ENCODE peak calls at places on chromosomes 5 and 9, in five cellular contexts. T is uterus, K is tibial nerve, B is cardiac muscle cell, I is gastrocnemius medialis. C is an unnamed sample.

GRCh38 chr5:138033916-138034315 is 1.0 kb upstream of the FAM13B start:
- DNase-seq in T (no peak), K (no peak), B (no peak), I (no peak), C (no peak)

GRCh38 chr5:105430516-105430915 is 1867.9 kb upstream of the NUDT12 start:
- DNase-seq in T (no peak), K (no peak), B (no peak), I (no peak), C (no peak)

GRCh38 chr5:108587816-108588215 is 159.9 kb upstream of the FER start:
- DNase-seq in T (no peak), K (no peak), B (no peak), I (no peak), C (no peak)

GRCh38 chr5:26003966-26004365 is 1034.4 kb downstream of the CDH9 start:
- DNase-seq in T (no peak), K (no peak), B (no peak), I (no peak), C (no peak)

GRCh38 chr9:136443087-136443486 is 3.4 kb upstream of the INPP5E start:
- DNase-seq in T (no peak), K (no peak), B (no peak), I (no peak), C (no peak)

GRCh38 chr9:129328357-129329103 is 150.5 kb upstream of the IER5L start:
- DNase-seq in T (no peak), K (no peak), B (no peak), I (no peak), C (no peak)

GRCh38 chr5:5383461-5383860 is 39.0 kb upstream of the ICE1 start:
- DNase-seq in T (no peak), K (no peak), B (no peak), I (no peak), C (no peak)

GRCh38 chr9:112556497-112557085 is 70.0 kb downstream of the KIAA1958 start:
- DNase-seq in T (no peak), K (no peak), B (no peak), I (no peak), C (no peak)

GRCh38 chr5:103041071-103041676 is 78.8 kb downstream of the GIN1 start:
- DNase-seq in T (no peak), K (no peak), B (peak; percentile 18), I (no peak), C (no peak)

GRCh38 chr5:79774171-79774854 is 84.7 kb downstream of the CMYA5 start:
- DNase-seq in T (peak; percentile 25), K (no peak), B (peak; percentile 64), I (no peak), C (no peak)

GRCh38 chr9:21135736-21136135 is 5.9 kb downstream of the IFNW1 start:
- DNase-seq in T (no peak), K (no peak), B (no peak), I (no peak), C (no peak)

GRCh38 chr9:73176450-73176875 is 24.8 kb downstream of the ANXA1 start:
- DNase-seq in T (no peak), K (no peak), B (no peak), I (no peak), C (no peak)

GRCh38 chr9:12232836-12233235 is 460.3 kb upstream of the TYRP1 start:
- DNase-seq in T (no peak), K (no peak), B (no peak), I (no peak), C (no peak)

GRCh38 chr9:5897851-5898250 is 7.2 kb downstream of the MLANA start:
- DNase-seq in T (no peak), K (no peak), B (no peak), I (no peak), C (no peak)

GRCh38 chr9:69151506-69151905 is 22.6 kb upstream of the TJP2 start:
- DNase-seq in T (no peak), K (no peak), B (no peak), I (no peak), C (no peak)

GRCh38 chr9:69153707-69154521 is 20.2 kb upstream of the TJP2 start:
- DNase-seq in T (no peak), K (no peak), B (no peak), I (no peak), C (no peak)

GRCh38 chr9:69145148-69145547 is 28.9 kb upstream of the TJP2 start:
- DNase-seq in T (no peak), K (no peak), B (no peak), I (no peak), C (no peak)

GRCh38 chr9:69147041-69147834 is 26.8 kb upstream of the TJP2 start:
- DNase-seq in T (no peak), K (no peak), B (no peak), I (no peak), C (no peak)

GRCh38 chr9:69149321-69149807 is 24.7 kb upstream of the TJP2 start:
- DNase-seq in T (no peak), K (no peak), B (peak; percentile 40), I (no peak), C (no peak)
- TF ChIP-seq CTCF in T (peak; percentile 26), K (peak; percentile 35), B (peak; percentile 66), I (no peak), C (no peak)

GRCh38 chr5:40841068-40841805 is at the start of gene CARD6:
- DNase-seq in T (no peak), K (peak; percentile 19), B (no peak), I (no peak), C (no peak)
- TF ChIP-seq CTCF in T (no peak), K (no peak), B (no peak), I (no peak), C (no peak)

GRCh38 chr9:93120846-93121315 is 13.2 kb downstream of the NINJ1 start:
- DNase-seq in T (peak; percentile 21), K (no peak), B (no peak), I (no peak), C (peak; percentile 19)

GRCh38 chr9:93121316-93122241 is 12.5 kb downstream of the NINJ1 start:
- DNase-seq in T (peak; percentile 19), K (no peak), B (no peak), I (no peak), C (peak; percentile 21)

GRCh38 chr9:93119703-93119952 is 14.4 kb downstream of the NINJ1 start:
- DNase-seq in T (no peak), K (no peak), B (no peak), I (no peak), C (no peak)

GRCh38 chr9:93118863-93119702 is 15.0 kb downstream of the NINJ1 start:
- DNase-seq in T (peak; percentile 18), K (no peak), B (no peak), I (no peak), C (peak; percentile 22)

DNA sequence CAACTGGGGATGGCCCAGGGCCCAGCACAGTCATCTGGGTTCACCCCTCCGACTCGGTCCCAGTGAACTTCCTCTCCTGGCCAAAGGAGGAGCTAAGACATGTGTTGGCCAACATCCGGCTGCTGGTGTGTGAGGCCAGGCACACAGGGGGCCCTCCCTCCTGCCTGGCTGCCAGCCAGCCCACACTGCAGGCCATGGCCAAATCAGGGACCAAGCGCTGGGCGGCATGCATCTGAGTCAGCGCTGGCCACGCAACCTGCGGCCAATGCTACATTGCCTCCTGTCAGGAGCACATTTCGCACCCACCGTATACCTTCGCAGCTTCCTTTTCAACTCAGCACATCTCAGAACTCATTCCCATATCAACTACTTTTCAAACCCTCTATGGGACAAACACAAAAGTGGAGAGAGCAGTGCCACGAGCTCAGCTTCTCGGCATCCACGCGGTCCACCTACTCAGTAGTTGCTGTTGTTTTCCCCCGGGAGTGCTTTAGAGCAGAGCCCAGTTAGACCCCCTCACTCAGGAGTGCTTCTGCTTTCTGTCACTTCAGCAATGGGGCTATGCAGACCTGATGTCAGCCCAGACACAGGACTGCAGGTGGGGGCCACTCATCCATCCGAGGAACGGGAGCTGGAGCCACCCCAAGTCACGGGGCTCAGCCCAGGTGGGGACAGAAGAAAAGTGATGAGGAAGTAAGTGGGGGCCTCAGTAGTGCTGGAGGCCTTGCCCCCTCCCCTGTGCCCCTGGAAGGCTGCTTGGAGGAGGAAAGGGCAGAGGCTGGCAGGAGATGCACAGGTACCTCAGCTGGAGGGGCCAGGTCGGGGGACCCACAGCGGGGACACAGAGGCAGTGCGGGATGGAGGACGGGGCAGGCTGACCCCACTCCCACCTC is 13.9 kb downstream of the NINJ1 start:
- DNase-seq in T (peak; percentile 91), K (peak; percentile 86), B (no peak), I (peak; percentile 85), C (peak; percentile 89)
- TF ChIP-seq CTCF in T (peak; percentile 76), K (peak; percentile 43), B (peak; percentile 53), I (peak; percentile 38), C (no peak)

DNA sequence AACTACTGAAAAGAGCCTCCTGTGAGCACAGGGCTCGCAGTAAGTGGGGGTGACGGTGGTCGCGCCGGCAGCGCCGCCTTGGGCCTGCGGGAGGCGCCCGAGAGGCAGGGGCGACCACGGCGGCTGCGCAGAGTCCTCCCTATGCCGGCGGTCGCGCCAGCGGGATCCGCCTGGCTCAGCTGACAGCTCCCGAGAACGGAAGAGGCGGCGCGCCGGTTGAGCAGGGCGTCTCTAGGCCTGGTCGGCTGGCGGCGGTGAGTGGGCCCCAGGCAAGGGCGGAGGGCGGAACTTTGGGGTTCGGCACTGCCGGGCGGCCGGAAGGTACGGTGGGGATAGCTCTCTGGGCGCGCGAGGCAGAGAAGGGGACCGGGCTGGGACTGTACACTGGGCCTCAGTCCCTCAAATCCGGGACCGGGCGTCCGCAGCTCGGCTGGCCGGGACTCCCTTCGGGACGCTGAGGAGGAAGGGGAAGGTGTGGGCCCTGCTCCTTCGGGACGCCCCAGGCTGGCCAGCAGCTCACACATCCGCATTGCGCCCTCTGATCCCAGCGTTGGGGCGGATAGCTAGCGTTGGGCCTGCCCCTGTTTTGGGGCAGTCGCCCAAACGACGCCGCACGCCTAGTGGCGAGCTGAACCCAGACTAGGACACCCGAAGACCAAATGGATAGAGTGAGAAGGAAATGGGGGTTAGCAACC is at the start of gene RNF14:
- DNase-seq in T (peak; percentile 92), K (peak; percentile 81), B (peak; percentile 97), I (peak; percentile 86), C (peak; percentile 77)
- TF ChIP-seq CTCF in T (peak; percentile 97), K (peak; percentile 99), B (peak; percentile 74), I (peak; percentile 94), C (peak; percentile 86)

C was measured in omental fat pad.